ENCODE peak calls at places on chromosomes 4 and X, in ten cellular contexts. One of them, this sample, is unnamed.

GRCh38 chr4:70759126-70759525 is 37.4 kb downstream of the RUFY3 start:
- DNase-seq in fibroblast of lung: no peak
- DNase-seq in prostate gland: no peak
- DNase-seq in RPMI7951: peak; percentile 27
- DNase-seq in COR-L47: no peak
- DNase-seq in non-pigmented ciliary epithelial cell: no peak
- DNase-seq in fibroblast of the conjunctiva: no peak
- DNase-seq in SW480: no peak
- DNase-seq in stimulated activated CD4-positive, alpha-beta T cell treated with anti-CD3 and anti-CD28 coated beads, Interleukin-2, amount 100 ng/mL, for 24 hours: no peak
- DNase-seq in AG09319: no peak
- DNase-seq in this sample: no peak

GRCh38 chr4:88779431-88779830 is 81.8 kb upstream of the NAP1L5 start:
- DNase-seq in fibroblast of lung: no peak
- DNase-seq in prostate gland: no peak
- DNase-seq in RPMI7951: peak; percentile 8
- DNase-seq in COR-L47: no peak
- DNase-seq in non-pigmented ciliary epithelial cell: peak; percentile 59
- DNase-seq in fibroblast of the conjunctiva: no peak
- DNase-seq in SW480: no peak
- DNase-seq in stimulated activated CD4-positive, alpha-beta T cell treated with anti-CD3 and anti-CD28 coated beads, Interleukin-2, amount 100 ng/mL, for 24 hours: no peak
- DNase-seq in AG09319: no peak
- DNase-seq in this sample: no peak

GRCh38 chr4:7908668-7909067 is 31.0 kb downstream of the AFAP1 start:
- DNase-seq in fibroblast of lung: no peak
- DNase-seq in prostate gland: no peak
- DNase-seq in RPMI7951: no peak
- DNase-seq in COR-L47: no peak
- DNase-seq in non-pigmented ciliary epithelial cell: no peak
- DNase-seq in fibroblast of the conjunctiva: no peak
- DNase-seq in SW480: no peak
- DNase-seq in stimulated activated CD4-positive, alpha-beta T cell treated with anti-CD3 and anti-CD28 coated beads, Interleukin-2, amount 100 ng/mL, for 24 hours: no peak
- DNase-seq in AG09319: no peak
- DNase-seq in this sample: no peak

GRCh38 chrX:150845091-150845490 is 53.4 kb downstream of the CD99L2 start:
- DNase-seq in fibroblast of lung: no peak
- DNase-seq in prostate gland: no peak
- DNase-seq in RPMI7951: no peak
- DNase-seq in COR-L47: no peak
- DNase-seq in non-pigmented ciliary epithelial cell: no peak
- DNase-seq in fibroblast of the conjunctiva: no peak
- DNase-seq in SW480: no peak
- DNase-seq in stimulated activated CD4-positive, alpha-beta T cell treated with anti-CD3 and anti-CD28 coated beads, Interleukin-2, amount 100 ng/mL, for 24 hours: no peak
- DNase-seq in AG09319: no peak
- DNase-seq in this sample: no peak

GRCh38 chr4:76611164-76611563 is 176.1 kb downstream of the SHROOM3 start:
- DNase-seq in fibroblast of lung: peak; percentile 59
- DNase-seq in prostate gland: no peak
- DNase-seq in RPMI7951: peak; percentile 26
- DNase-seq in COR-L47: no peak
- DNase-seq in non-pigmented ciliary epithelial cell: no peak
- DNase-seq in fibroblast of the conjunctiva: no peak
- DNase-seq in SW480: no peak
- DNase-seq in stimulated activated CD4-positive, alpha-beta T cell treated with anti-CD3 and anti-CD28 coated beads, Interleukin-2, amount 100 ng/mL, for 24 hours: no peak
- DNase-seq in AG09319: no peak
- DNase-seq in this sample: no peak

GRCh38 chr4:114519368-114519767 is 79.2 kb upstream of the UGT8 start:
- DNase-seq in fibroblast of lung: no peak
- DNase-seq in prostate gland: no peak
- DNase-seq in RPMI7951: no peak
- DNase-seq in COR-L47: no peak
- DNase-seq in non-pigmented ciliary epithelial cell: no peak
- DNase-seq in fibroblast of the conjunctiva: no peak
- DNase-seq in SW480: no peak
- DNase-seq in stimulated activated CD4-positive, alpha-beta T cell treated with anti-CD3 and anti-CD28 coated beads, Interleukin-2, amount 100 ng/mL, for 24 hours: no peak
- DNase-seq in AG09319: no peak
- DNase-seq in this sample: no peak

GRCh38 chrX:46251755-46252154 is 293.5 kb downstream of the ZNF674 start:
- DNase-seq in fibroblast of lung: peak; percentile 64
- DNase-seq in prostate gland: no peak
- DNase-seq in RPMI7951: peak; percentile 94
- DNase-seq in COR-L47: no peak
- DNase-seq in non-pigmented ciliary epithelial cell: no peak
- DNase-seq in fibroblast of the conjunctiva: no peak
- DNase-seq in SW480: peak; percentile 56
- DNase-seq in stimulated activated CD4-positive, alpha-beta T cell treated with anti-CD3 and anti-CD28 coated beads, Interleukin-2, amount 100 ng/mL, for 24 hours: no peak
- DNase-seq in AG09319: no peak
- DNase-seq in this sample: no peak

GRCh38 chr4:16417198-16417597 is 190.9 kb upstream of the TAPT1 start:
- DNase-seq in fibroblast of lung: no peak
- DNase-seq in prostate gland: no peak
- DNase-seq in RPMI7951: no peak
- DNase-seq in COR-L47: no peak
- DNase-seq in non-pigmented ciliary epithelial cell: no peak
- DNase-seq in fibroblast of the conjunctiva: no peak
- DNase-seq in SW480: no peak
- DNase-seq in stimulated activated CD4-positive, alpha-beta T cell treated with anti-CD3 and anti-CD28 coated beads, Interleukin-2, amount 100 ng/mL, for 24 hours: no peak
- DNase-seq in AG09319: no peak
- DNase-seq in this sample: no peak

GRCh38 chrX:138771042-138771441 is 59.5 kb upstream of the FGF13 start:
- DNase-seq in fibroblast of lung: no peak
- DNase-seq in prostate gland: no peak
- DNase-seq in RPMI7951: no peak
- DNase-seq in COR-L47: no peak
- DNase-seq in non-pigmented ciliary epithelial cell: no peak
- DNase-seq in fibroblast of the conjunctiva: no peak
- DNase-seq in SW480: no peak
- DNase-seq in stimulated activated CD4-positive, alpha-beta T cell treated with anti-CD3 and anti-CD28 coated beads, Interleukin-2, amount 100 ng/mL, for 24 hours: no peak
- DNase-seq in AG09319: no peak
- DNase-seq in this sample: no peak

GRCh38 chrX:19578956-19579355 is 63.6 kb upstream of the MAP3K15 start:
- DNase-seq in fibroblast of lung: no peak
- DNase-seq in prostate gland: no peak
- DNase-seq in RPMI7951: no peak
- DNase-seq in COR-L47: no peak
- DNase-seq in non-pigmented ciliary epithelial cell: no peak
- DNase-seq in fibroblast of the conjunctiva: no peak
- DNase-seq in SW480: no peak
- DNase-seq in stimulated activated CD4-positive, alpha-beta T cell treated with anti-CD3 and anti-CD28 coated beads, Interleukin-2, amount 100 ng/mL, for 24 hours: no peak
- DNase-seq in AG09319: no peak
- DNase-seq in this sample: no peak

GRCh38 chr4:15577508-15577907 is 77.6 kb downstream of the FBXL5 start:
- DNase-seq in fibroblast of lung: no peak
- DNase-seq in prostate gland: no peak
- DNase-seq in RPMI7951: no peak
- DNase-seq in COR-L47: no peak
- DNase-seq in non-pigmented ciliary epithelial cell: peak; percentile 35
- DNase-seq in fibroblast of the conjunctiva: no peak
- DNase-seq in SW480: no peak
- DNase-seq in stimulated activated CD4-positive, alpha-beta T cell treated with anti-CD3 and anti-CD28 coated beads, Interleukin-2, amount 100 ng/mL, for 24 hours: no peak
- DNase-seq in AG09319: no peak
- DNase-seq in this sample: no peak

GRCh38 chr4:71184195-71184781 is 154.5 kb upstream of the SLC4A4 start:
- DNase-seq in fibroblast of lung: peak; percentile 76
- DNase-seq in prostate gland: peak; percentile 60
- DNase-seq in RPMI7951: peak; percentile 47
- DNase-seq in COR-L47: peak; percentile 10
- DNase-seq in non-pigmented ciliary epithelial cell: no peak
- DNase-seq in fibroblast of the conjunctiva: peak; percentile 49
- DNase-seq in SW480: peak; percentile 49
- DNase-seq in stimulated activated CD4-positive, alpha-beta T cell treated with anti-CD3 and anti-CD28 coated beads, Interleukin-2, amount 100 ng/mL, for 24 hours: peak; percentile 30
- DNase-seq in AG09319: no peak
- DNase-seq in this sample: no peak

GRCh38 chr4:19486400-19486799 is 765.3 kb upstream of the SLIT2 start:
- DNase-seq in fibroblast of lung: peak; percentile 11
- DNase-seq in prostate gland: no peak
- DNase-seq in RPMI7951: peak; percentile 27
- DNase-seq in COR-L47: peak; percentile 50
- DNase-seq in non-pigmented ciliary epithelial cell: no peak
- DNase-seq in fibroblast of the conjunctiva: no peak
- DNase-seq in SW480: peak; percentile 1
- DNase-seq in stimulated activated CD4-positive, alpha-beta T cell treated with anti-CD3 and anti-CD28 coated beads, Interleukin-2, amount 100 ng/mL, for 24 hours: no peak
- DNase-seq in AG09319: no peak
- DNase-seq in this sample: no peak

GRCh38 chrX:129472116-129472515 is 51.2 kb downstream of the SMARCA1 start:
- DNase-seq in fibroblast of lung: no peak
- DNase-seq in prostate gland: peak; percentile 17
- DNase-seq in RPMI7951: peak; percentile 3
- DNase-seq in COR-L47: no peak
- DNase-seq in non-pigmented ciliary epithelial cell: no peak
- DNase-seq in fibroblast of the conjunctiva: peak; percentile 17
- DNase-seq in SW480: peak; percentile 9
- DNase-seq in stimulated activated CD4-positive, alpha-beta T cell treated with anti-CD3 and anti-CD28 coated beads, Interleukin-2, amount 100 ng/mL, for 24 hours: no peak
- DNase-seq in AG09319: no peak
- DNase-seq in this sample: no peak

GRCh38 chr4:26032142-26032541 is 118.1 kb downstream of the SMIM20 start:
- DNase-seq in fibroblast of lung: peak; percentile 36
- DNase-seq in prostate gland: no peak
- DNase-seq in RPMI7951: peak; percentile 61
- DNase-seq in COR-L47: no peak
- DNase-seq in non-pigmented ciliary epithelial cell: no peak
- DNase-seq in fibroblast of the conjunctiva: no peak
- DNase-seq in SW480: no peak
- DNase-seq in stimulated activated CD4-positive, alpha-beta T cell treated with anti-CD3 and anti-CD28 coated beads, Interleukin-2, amount 100 ng/mL, for 24 hours: no peak
- DNase-seq in AG09319: no peak
- DNase-seq in this sample: no peak

GRCh38 chr4:75948822-75949444 is 8.1 kb upstream of the NAAA start:
- DNase-seq in fibroblast of lung: no peak
- DNase-seq in prostate gland: no peak
- DNase-seq in RPMI7951: no peak
- DNase-seq in COR-L47: no peak
- DNase-seq in non-pigmented ciliary epithelial cell: no peak
- DNase-seq in fibroblast of the conjunctiva: no peak
- DNase-seq in SW480: no peak
- DNase-seq in stimulated activated CD4-positive, alpha-beta T cell treated with anti-CD3 and anti-CD28 coated beads, Interleukin-2, amount 100 ng/mL, for 24 hours: no peak
- DNase-seq in AG09319: no peak
- DNase-seq in this sample: no peak

GRCh38 chr4:188091-188490 is 63.8 kb downstream of the ZNF718 start:
- DNase-seq in fibroblast of lung: no peak
- DNase-seq in prostate gland: no peak
- DNase-seq in RPMI7951: no peak
- DNase-seq in COR-L47: no peak
- DNase-seq in non-pigmented ciliary epithelial cell: no peak
- DNase-seq in fibroblast of the conjunctiva: no peak
- DNase-seq in SW480: no peak
- DNase-seq in stimulated activated CD4-positive, alpha-beta T cell treated with anti-CD3 and anti-CD28 coated beads, Interleukin-2, amount 100 ng/mL, for 24 hours: no peak
- DNase-seq in AG09319: no peak
- DNase-seq in this sample: no peak

GRCh38 chrX:21943460-21944135 is 3.1 kb downstream of the SMS start:
- DNase-seq in fibroblast of lung: peak; percentile 89
- DNase-seq in prostate gland: no peak
- DNase-seq in RPMI7951: peak; percentile 86
- DNase-seq in COR-L47: no peak
- DNase-seq in non-pigmented ciliary epithelial cell: no peak
- DNase-seq in fibroblast of the conjunctiva: peak; percentile 64
- DNase-seq in SW480: no peak
- DNase-seq in stimulated activated CD4-positive, alpha-beta T cell treated with anti-CD3 and anti-CD28 coated beads, Interleukin-2, amount 100 ng/mL, for 24 hours: no peak
- DNase-seq in AG09319: no peak
- DNase-seq in this sample: no peak

GRCh38 chr4:108620933-108621905 is 843 bp downstream of the RPL34 start:
- DNase-seq in fibroblast of lung: no peak
- DNase-seq in prostate gland: no peak
- DNase-seq in RPMI7951: no peak
- DNase-seq in COR-L47: no peak
- DNase-seq in non-pigmented ciliary epithelial cell: no peak
- DNase-seq in fibroblast of the conjunctiva: no peak
- DNase-seq in SW480: no peak
- DNase-seq in stimulated activated CD4-positive, alpha-beta T cell treated with anti-CD3 and anti-CD28 coated beads, Interleukin-2, amount 100 ng/mL, for 24 hours: no peak
- DNase-seq in AG09319: no peak
- DNase-seq in this sample: no peak

GRCh38 chr4:114613579-114613978 is 15.0 kb downstream of the UGT8 start:
- DNase-seq in fibroblast of lung: no peak
- DNase-seq in prostate gland: no peak
- DNase-seq in RPMI7951: no peak
- DNase-seq in COR-L47: peak; percentile 40
- DNase-seq in non-pigmented ciliary epithelial cell: no peak
- DNase-seq in fibroblast of the conjunctiva: no peak
- DNase-seq in SW480: no peak
- DNase-seq in stimulated activated CD4-positive, alpha-beta T cell treated with anti-CD3 and anti-CD28 coated beads, Interleukin-2, amount 100 ng/mL, for 24 hours: no peak
- DNase-seq in AG09319: no peak
- DNase-seq in this sample: no peak

GRCh38 chr4:114729339-114729738 is 130.7 kb downstream of the UGT8 start:
- DNase-seq in fibroblast of lung: no peak
- DNase-seq in prostate gland: no peak
- DNase-seq in RPMI7951: no peak
- DNase-seq in COR-L47: peak; percentile 51
- DNase-seq in non-pigmented ciliary epithelial cell: no peak
- DNase-seq in fibroblast of the conjunctiva: no peak
- DNase-seq in SW480: no peak
- DNase-seq in stimulated activated CD4-positive, alpha-beta T cell treated with anti-CD3 and anti-CD28 coated beads, Interleukin-2, amount 100 ng/mL, for 24 hours: no peak
- DNase-seq in AG09319: no peak
- DNase-seq in this sample: peak; percentile 29

GRCh38 chr4:158860856-158861255 is 92.0 kb downstream of the FNIP2 start:
- DNase-seq in fibroblast of lung: no peak
- DNase-seq in prostate gland: peak; percentile 51
- DNase-seq in RPMI7951: no peak
- DNase-seq in COR-L47: no peak
- DNase-seq in non-pigmented ciliary epithelial cell: no peak
- DNase-seq in fibroblast of the conjunctiva: no peak
- DNase-seq in SW480: no peak
- DNase-seq in stimulated activated CD4-positive, alpha-beta T cell treated with anti-CD3 and anti-CD28 coated beads, Interleukin-2, amount 100 ng/mL, for 24 hours: no peak
- DNase-seq in AG09319: no peak
- DNase-seq in this sample: no peak

GRCh38 chrX:46649421-46650260 is 76.1 kb downstream of the CHST7 start:
- DNase-seq in fibroblast of lung: peak; percentile 27
- DNase-seq in prostate gland: peak; percentile 18
- DNase-seq in RPMI7951: peak; percentile 8
- DNase-seq in COR-L47: peak; percentile 62
- DNase-seq in non-pigmented ciliary epithelial cell: no peak
- DNase-seq in fibroblast of the conjunctiva: no peak
- DNase-seq in SW480: no peak
- DNase-seq in stimulated activated CD4-positive, alpha-beta T cell treated with anti-CD3 and anti-CD28 coated beads, Interleukin-2, amount 100 ng/mL, for 24 hours: no peak
- DNase-seq in AG09319: no peak
- DNase-seq in this sample: peak; percentile 60

GRCh38 chrX:150365051-150365952 is 2.2 kb downstream of the MAMLD1 start:
- DNase-seq in fibroblast of lung: peak; percentile 66
- DNase-seq in prostate gland: peak; percentile 28
- DNase-seq in RPMI7951: peak; percentile 52
- DNase-seq in COR-L47: peak; percentile 12
- DNase-seq in non-pigmented ciliary epithelial cell: no peak
- DNase-seq in fibroblast of the conjunctiva: peak; percentile 29
- DNase-seq in SW480: peak; percentile 52
- DNase-seq in stimulated activated CD4-positive, alpha-beta T cell treated with anti-CD3 and anti-CD28 coated beads, Interleukin-2, amount 100 ng/mL, for 24 hours: peak; percentile 68
- DNase-seq in AG09319: no peak
- DNase-seq in this sample: peak; percentile 93

GRCh38 chrX:119512145-119512800 is 44.0 kb downstream of the SLC25A5 start:
- DNase-seq in fibroblast of lung: peak; percentile 69
- DNase-seq in prostate gland: peak; percentile 60
- DNase-seq in RPMI7951: peak; percentile 57
- DNase-seq in COR-L47: peak; percentile 70
- DNase-seq in non-pigmented ciliary epithelial cell: peak; percentile 6
- DNase-seq in fibroblast of the conjunctiva: peak; percentile 56
- DNase-seq in SW480: peak; percentile 76
- DNase-seq in stimulated activated CD4-positive, alpha-beta T cell treated with anti-CD3 and anti-CD28 coated beads, Interleukin-2, amount 100 ng/mL, for 24 hours: peak; percentile 5
- DNase-seq in AG09319: peak; percentile 31
- DNase-seq in this sample: peak; percentile 73

GRCh38 chr4:98625920-98626319 is 32.5 kb downstream of the TSPAN5 start:
- DNase-seq in fibroblast of lung: no peak
- DNase-seq in prostate gland: no peak
- DNase-seq in RPMI7951: no peak
- DNase-seq in COR-L47: no peak
- DNase-seq in non-pigmented ciliary epithelial cell: no peak
- DNase-seq in fibroblast of the conjunctiva: no peak
- DNase-seq in SW480: no peak
- DNase-seq in stimulated activated CD4-positive, alpha-beta T cell treated with anti-CD3 and anti-CD28 coated beads, Interleukin-2, amount 100 ng/mL, for 24 hours: no peak
- DNase-seq in AG09319: no peak
- DNase-seq in this sample: no peak

GRCh38 chrX:130909469-130910136 is 6.6 kb upstream of the ENOX2 start:
- DNase-seq in fibroblast of lung: no peak
- DNase-seq in prostate gland: no peak
- DNase-seq in RPMI7951: no peak
- DNase-seq in COR-L47: no peak
- DNase-seq in non-pigmented ciliary epithelial cell: no peak
- DNase-seq in fibroblast of the conjunctiva: no peak
- DNase-seq in SW480: no peak
- DNase-seq in stimulated activated CD4-positive, alpha-beta T cell treated with anti-CD3 and anti-CD28 coated beads, Interleukin-2, amount 100 ng/mL, for 24 hours: no peak
- DNase-seq in AG09319: no peak
- DNase-seq in this sample: no peak

GRCh38 chrX:118847676-118848075 is 24.1 kb downstream of the ZCCHC12 start:
- DNase-seq in fibroblast of lung: peak; percentile 57
- DNase-seq in prostate gland: peak; percentile 25
- DNase-seq in RPMI7951: peak; percentile 37
- DNase-seq in COR-L47: peak; percentile 48
- DNase-seq in non-pigmented ciliary epithelial cell: no peak
- DNase-seq in fibroblast of the conjunctiva: peak; percentile 10
- DNase-seq in SW480: peak; percentile 55
- DNase-seq in stimulated activated CD4-positive, alpha-beta T cell treated with anti-CD3 and anti-CD28 coated beads, Interleukin-2, amount 100 ng/mL, for 24 hours: no peak
- DNase-seq in AG09319: peak; percentile 7
- DNase-seq in this sample: no peak